ENCODE peak calls at places on chromosomes 2 and 18, in four cellular contexts. I is activated T-cell treated with anti-CD3 and anti-CD28 coated beads, Interleukin-2, amount 50 U/mL, for 72 hours; U is NCI-H1417; X is mammary epithelial cell. M is an unnamed sample.

GRCh38 chr2:60472026-60472425 is 81.4 kb downstream of the BCL11A start:
- DNase-seq in X (no peak), U (no peak), I (no peak), M (no peak)

GRCh38 chr2:224973112-224974016 is 68.9 kb downstream of the DOCK10 start:
- DNase-seq in I (no peak), U (no peak), X (peak), M (no peak)

GRCh38 chr2:120402508-120402907 is 56.6 kb downstream of the INHBB start:
- DNase-seq in X (no peak), I (no peak), U (no peak), M (no peak)

GRCh38 chr2:168416555-168416954 is 39.5 kb upstream of the CERS6 start:
- DNase-seq in I (no peak), U (no peak), X (no peak), M (no peak)

GRCh38 chr2:200482194-200482593 is 27.7 kb downstream of the KCTD18 start:
- DNase-seq in U (no peak), I (no peak), X (no peak), M (no peak)

GRCh38 chr2:110876167-110876999 is 144.0 kb downstream of the ACOXL start:
- DNase-seq in X (no peak), U (no peak), I (no peak), M (no peak)

GRCh38 chr2:47026738-47027531 is 111.3 kb upstream of the MCFD2 start:
- DNase-seq in U (no peak), X (peak), I (no peak), M (no peak)

GRCh38 chr2:136322436-136322835 is 204.5 kb upstream of the CXCR4 start:
- DNase-seq in X (no peak), U (no peak), I (no peak), M (no peak)

GRCh38 chr2:54106631-54107454 is 8.6 kb upstream of the ACYP2 start:
- DNase-seq in U (peak), I (peak), X (peak), M (peak)

GRCh38 chr2:112290098-112290497 is 14.7 kb downstream of the ZC3H6 start:
- DNase-seq in X (no peak), U (no peak), I (no peak), M (no peak)

GRCh38 chr2:73284296-73285161 is at the start of gene FBXO41:
- DNase-seq in U (peak), I (peak), X (no peak), M (no peak)

GRCh38 chr2:66481100-66481549 is 46.2 kb downstream of the MEIS1 start:
- DNase-seq in X (no peak), I (no peak), U (no peak), M (peak)

GRCh38 chr18:76801567-76802505 is 20.5 kb upstream of the ZNF236 start:
- DNase-seq in I (peak), X (peak), U (peak), M (peak)

GRCh38 chr2:27427863-27428212 is 593 bp upstream of the NRBP1 start:
- DNase-seq in X (no peak), I (no peak), U (no peak), M (no peak)

GRCh38 chr2:37561615-37562569 is 109.5 kb downstream of the CDC42EP3 start:
- DNase-seq in U (no peak), I (peak), X (peak), M (peak)

GRCh38 chr2:1618191-1618961 is 125.9 kb downstream of the PXDN start:
- DNase-seq in I (no peak), X (no peak), U (no peak), M (no peak)

GRCh38 chr2:237539681-237540080 is 26.7 kb upstream of the PRLH start:
- DNase-seq in U (no peak), X (no peak), I (no peak), M (no peak)

GRCh38 chr2:107466241-107466640 is 360.5 kb upstream of the RGPD4 start:
- DNase-seq in U (no peak), X (no peak), I (no peak), M (no peak)

GRCh38 chr2:219521066-219521880 is 7.0 kb downstream of the ASIC4 start:
- DNase-seq in I (no peak), U (no peak), X (no peak), M (no peak)

GRCh38 chr2:189676471-189676870 is 2.0 kb downstream of the ANKAR start:
- DNase-seq in I (no peak), U (no peak), X (no peak), M (peak)

GRCh38 chr2:231554748-231555545 is 24.7 kb upstream of the NMUR1 start:
- DNase-seq in U (no peak), X (no peak), I (no peak), M (peak)

GRCh38 chr2:11348209-11348749 is 3.8 kb upstream of the ROCK2 start:
- DNase-seq in X (no peak), U (no peak), I (no peak), M (no peak)

GRCh38 chr2:231648579-231649174 is 56.0 kb downstream of the TEX44 start:
- DNase-seq in U (peak), I (peak), X (peak), M (peak)

GRCh38 chr2:146989726-146990125 is 855.1 kb upstream of the ACVR2A start:
- DNase-seq in X (no peak), U (no peak), I (no peak), M (no peak)

GRCh38 chr2:241035142-241035817 is 36.9 kb downstream of the SNED1 start:
- DNase-seq in U (no peak), X (no peak), I (peak), M (peak)

M was measured in SJSA1.